ENCODE peak calls at places on chromosomes 6 and 20, in four cellular contexts. R is anterior cingulate cortex, C is NCI-H1417 treated with DMSO at 0.1 percent for 48 hours, Y is memory B cell. L is an unnamed sample.

GRCh38 chr20:1813101-1813529 is 82.1 kb upstream of the SIRPA start:
- DNase-seq in R (no peak), C (no peak), Y (no peak), L (no peak)

GRCh38 chr20:35695978-35696377 is 3.2 kb downstream of the NFS1 start:
- DNase-seq in R (no peak), C (no peak), Y (no peak), L (no peak)

GRCh38 chr6:43095939-43096338 is 19.8 kb downstream of the PTK7 start:
- DNase-seq in R (no peak), C (no peak), Y (no peak), L (no peak)

GRCh38 chr20:32563311-32564272 is 21.5 kb downstream of the NOL4L start:
- DNase-seq in R (no peak), C (peak), Y (no peak), L (no peak)

GRCh38 chr6:166221040-166221439 is 53.4 kb upstream of the TBXT start:
- DNase-seq in R (no peak), C (no peak), Y (no peak), L (no peak)

GRCh38 chr20:56656632-56657031 is 27.5 kb downstream of the TFAP2C start:
- DNase-seq in R (no peak), C (no peak), Y (no peak), L (no peak)

GRCh38 chr6:83117802-83118201 is 50.3 kb downstream of the DOP1A start:
- DNase-seq in R (no peak), C (no peak), Y (no peak), L (no peak)

GRCh38 chr6:132161283-132161682 is 210.1 kb upstream of the CCN2 start:
- DNase-seq in R (no peak), C (no peak), Y (no peak), L (peak)

GRCh38 chr20:9142809-9143208 is 73.9 kb downstream of the PLCB4 start:
- DNase-seq in R (no peak), C (no peak), Y (no peak), L (no peak)

GRCh38 chr20:49964964-49965780 is 17.6 kb upstream of the SNAI1 start:
- DNase-seq in R (no peak), C (no peak), Y (no peak), L (no peak)

GRCh38 chr6:158847012-158847529 is 27.9 kb upstream of the EZR start:
- DNase-seq in R (no peak), C (no peak), Y (no peak), L (no peak)

GRCh38 chr6:815348-815738 is 122.4 kb upstream of the EXOC2 start:
- DNase-seq in R (no peak), C (no peak), Y (no peak), L (no peak)

GRCh38 chr20:57829336-57829735 is 119.5 kb upstream of the PMEPA1 start:
- DNase-seq in R (no peak), C (no peak), Y (no peak), L (no peak)

GRCh38 chr6:579339-579738 is 77.6 kb downstream of the HUS1B start:
- DNase-seq in R (no peak), C (no peak), Y (no peak), L (no peak)

GRCh38 chr20:1402149-1402548 is 9.3 kb upstream of the FKBP1A start:
- DNase-seq in R (no peak), C (no peak), Y (no peak), L (no peak)

GRCh38 chr20:37882961-37883712 is 19.8 kb upstream of the VSTM2L start:
- DNase-seq in R (no peak), C (no peak), Y (no peak), L (no peak)

GRCh38 chr6:43076093-43076927 is at the start of gene PTK7:
- DNase-seq in R (peak), C (no peak), Y (peak), L (no peak)

GRCh38 chr6:151721671-151722070 is 85.8 kb upstream of the ESR1 start:
- DNase-seq in R (no peak), C (no peak), Y (no peak), L (no peak)

GRCh38 chr6:80366721-80367120 is 260.2 kb downstream of the BCKDHB start:
- DNase-seq in R (no peak), C (no peak), Y (no peak), L (no peak)

GRCh38 chr6:37818536-37819176 is 871 bp upstream of the ZFAND3 start:
- DNase-seq in R (peak), C (no peak), Y (no peak), L (peak)

GRCh38 chr20:5195655-5196054 is 68.8 kb downstream of the CDS2 start:
- DNase-seq in R (no peak), C (no peak), Y (no peak), L (no peak)

GRCh38 chr6:26268659-26269402 is 96.2 kb upstream of the BTN3A2 start:
- DNase-seq in R (no peak), C (no peak), Y (no peak), L (peak)

GRCh38 chr20:24673678-24674570 is 204.5 kb downstream of the SYNDIG1 start:
- DNase-seq in R (no peak), C (no peak), Y (no peak), L (no peak)

L was measured in iPS DF 19.7.